ENCODE peak calls at places on chromosomes 5 and 9, in ten cellular contexts. P is H9, F is fibroblast of lung, M is keratinocyte, R is HepG2, Q is IMR-90, H is mammary epithelial cell, T is neural progenitor cell, J is GM23248, A is PC-3. L is an unnamed sample.

GRCh38 chr9:126229501-126229900 is 97.1 kb upstream of the MVB12B start:
- DNase-seq in P (no peak), F (no peak), M (no peak), R (no peak), Q (no peak), H (no peak), T (no peak), J (no peak), A (no peak), L (no peak)

GRCh38 chr5:126972062-126972895 is 58.1 kb downstream of the MARCHF3 start:
- DNase-seq in P (no peak), F (no peak), M (no peak), R (peak), Q (no peak), H (peak), T (no peak), J (no peak), A (no peak), L (no peak)

GRCh38 chr9:79196606-79197005 is 375.2 kb upstream of the TLE4 start:
- DNase-seq in P (no peak), F (peak), M (no peak), R (no peak), Q (peak), H (no peak), T (no peak), J (peak), A (no peak), L (peak)

GRCh38 chr9:99076483-99077171 is 28.3 kb upstream of the TGFBR1 start:
- DNase-seq in P (no peak), F (no peak), M (no peak), R (no peak), Q (no peak), H (no peak), T (no peak), J (no peak), A (no peak), L (no peak)

GRCh38 chr9:117494401-117495130 is 79.7 kb upstream of the ASTN2 start:
- DNase-seq in P (no peak), F (no peak), M (no peak), R (no peak), Q (no peak), H (no peak), T (no peak), J (no peak), A (no peak), L (no peak)

GRCh38 chr5:67073045-67073444 is 123.6 kb downstream of the CD180 start:
- DNase-seq in P (no peak), F (no peak), M (no peak), R (no peak), Q (no peak), H (no peak), T (no peak), J (no peak), A (no peak), L (no peak)

GRCh38 chr5:180172447-180173197 is 36.4 kb downstream of the RASGEF1C start:
- DNase-seq in P (no peak), F (no peak), M (no peak), R (peak), Q (no peak), H (no peak), T (no peak), J (peak), A (no peak), L (no peak)

GRCh38 chr5:172858511-172858989 is 24.5 kb downstream of the ERGIC1 start:
- DNase-seq in P (no peak), F (no peak), M (no peak), R (peak), Q (no peak), H (no peak), T (no peak), J (peak), A (peak), L (no peak)

GRCh38 chr5:154444559-154445421 is 1.0 kb upstream of the SAP30L start:
- DNase-seq in P (peak), F (no peak), M (no peak), R (no peak), Q (no peak), H (peak), T (peak), J (peak), A (peak), L (no peak)

GRCh38 chr9:115030006-115030405 is 88.0 kb downstream of the TNC start:
- DNase-seq in P (no peak), F (no peak), M (no peak), R (no peak), Q (no peak), H (no peak), T (no peak), J (no peak), A (no peak), L (no peak)

GRCh38 chr5:56950626-56951130 is 1.2 kb downstream of the MIER3 start:
- DNase-seq in P (peak), F (peak), M (no peak), R (peak), Q (peak), H (peak), T (peak), J (peak), A (peak), L (peak)

GRCh38 chr5:109479260-109479860 is 69.6 kb upstream of the PJA2 start:
- DNase-seq in P (no peak), F (peak), M (peak), R (peak), Q (peak), H (no peak), T (peak), J (peak), A (peak), L (no peak)

GRCh38 chr9:2158111-2158610 is 143.0 kb downstream of the SMARCA2 start:
- DNase-seq in P (peak), F (peak), M (no peak), R (no peak), Q (peak), H (peak), T (peak), J (peak), A (peak), L (peak)

GRCh38 chr9:103798620-103799019 is 295.5 kb upstream of the SMC2 start:
- DNase-seq in P (no peak), F (peak), M (no peak), R (peak), Q (no peak), H (peak), T (no peak), J (peak), A (peak), L (peak)

GRCh38 chr9:109101810-109102209 is 17.9 kb downstream of the TMEM245 start:
- DNase-seq in P (no peak), F (peak), M (no peak), R (no peak), Q (peak), H (peak), T (no peak), J (peak), A (peak), L (peak)

GRCh38 chr5:16894236-16895057 is 41.6 kb downstream of the MYO10 start:
- DNase-seq in P (no peak), F (peak), M (peak), R (peak), Q (peak), H (peak), T (peak), J (peak), A (peak), L (peak)

GRCh38 chr5:151205411-151205810 is 18.5 kb downstream of the CCDC69 start:
- DNase-seq in P (no peak), F (no peak), M (no peak), R (no peak), Q (no peak), H (no peak), T (no peak), J (no peak), A (no peak), L (no peak)

GRCh38 chr5:148382961-148383360 is 797 bp upstream of the FBXO38 start:
- DNase-seq in P (no peak), F (no peak), M (no peak), R (no peak), Q (no peak), H (peak), T (no peak), J (no peak), A (peak), L (no peak)

GRCh38 chr9:84953797-84954695 is 284.5 kb downstream of the NTRK2 start:
- DNase-seq in P (peak), F (peak), M (peak), R (peak), Q (peak), H (peak), T (peak), J (peak), A (peak), L (peak)

GRCh38 chr5:154198611-154199230 is 8.2 kb downstream of the GALNT10 start:
- DNase-seq in P (no peak), F (peak), M (no peak), R (peak), Q (peak), H (peak), T (no peak), J (peak), A (peak), L (peak)

GRCh38 chr5:173500213-173500560 is 116.3 kb downstream of the BOD1 start:
- DNase-seq in P (no peak), F (no peak), M (no peak), R (no peak), Q (no peak), H (no peak), T (no peak), J (no peak), A (no peak), L (no peak)

GRCh38 chr9:98231770-98232478 is 23.5 kb downstream of the TBC1D2 start:
- DNase-seq in P (no peak), F (peak), M (no peak), R (no peak), Q (peak), H (peak), T (no peak), J (peak), A (peak), L (peak)

GRCh38 chr5:151772029-151772867 is 494 bp downstream of the G3BP1 start:
- DNase-seq in P (peak), F (peak), M (no peak), R (peak), Q (no peak), H (peak), T (peak), J (peak), A (no peak), L (peak)

GRCh38 chr9:34540826-34541225 is 18.0 kb upstream of the ENHO start:
- DNase-seq in P (no peak), F (peak), M (no peak), R (no peak), Q (peak), H (peak), T (no peak), J (peak), A (peak), L (peak)

GRCh38 chr5:31036407-31036806 is 157.1 kb upstream of the CDH6 start:
- DNase-seq in P (no peak), F (peak), M (no peak), R (no peak), Q (peak), H (no peak), T (no peak), J (peak), A (peak), L (peak)

GRCh38 chr5:52743970-52744369 is 43.7 kb upstream of the ITGA1 start:
- DNase-seq in P (no peak), F (peak), M (no peak), R (no peak), Q (peak), H (peak), T (no peak), J (peak), A (no peak), L (peak)

GRCh38 chr5:9170026-9170425 is 375.8 kb downstream of the SEMA5A start:
- DNase-seq in P (no peak), F (peak), M (no peak), R (no peak), Q (peak), H (no peak), T (no peak), J (peak), A (peak), L (peak)

GRCh38 chr9:81819859-81820546 is 108.2 kb upstream of the SPATA31D4 start:
- DNase-seq in P (peak), F (peak), M (no peak), R (no peak), Q (peak), H (no peak), T (peak), J (peak), A (no peak), L (peak)

GRCh38 chr9:91781116-91781515 is 168.9 kb downstream of the ROR2 start:
- DNase-seq in P (no peak), F (no peak), M (no peak), R (no peak), Q (no peak), H (no peak), T (no peak), J (no peak), A (no peak), L (no peak)

GRCh38 chr5:103260951-103261350 is 2.4 kb downstream of the MACIR start:
- DNase-seq in P (no peak), F (no peak), M (no peak), R (no peak), Q (no peak), H (no peak), T (no peak), J (no peak), A (no peak), L (no peak)

GRCh38 chr9:28547469-28547981 is 974.2 kb upstream of the C9orf72 start:
- DNase-seq in P (no peak), F (no peak), M (no peak), R (no peak), Q (no peak), H (peak), T (no peak), J (no peak), A (peak), L (no peak)

GRCh38 chr9:135858491-135859185 is 48.7 kb downstream of the CAMSAP1 start:
- DNase-seq in P (no peak), F (peak), M (no peak), R (no peak), Q (peak), H (peak), T (no peak), J (peak), A (peak), L (peak)

GRCh38 chr9:135857843-135858242 is 49.5 kb downstream of the CAMSAP1 start:
- DNase-seq in P (no peak), F (peak), M (no peak), R (no peak), Q (no peak), H (no peak), T (no peak), J (peak), A (no peak), L (no peak)

GRCh38 chr9:135862781-135863180 is 44.6 kb downstream of the CAMSAP1 start:
- DNase-seq in P (no peak), F (no peak), M (no peak), R (no peak), Q (no peak), H (no peak), T (no peak), J (no peak), A (no peak), L (no peak)

GRCh38 chr9:135851748-135852147 is 55.6 kb downstream of the CAMSAP1 start:
- DNase-seq in P (no peak), F (no peak), M (no peak), R (no peak), Q (no peak), H (no peak), T (no peak), J (no peak), A (no peak), L (no peak)

GRCh38 chr9:135857371-135857786 is 50.0 kb downstream of the CAMSAP1 start:
- DNase-seq in P (no peak), F (peak), M (no peak), R (no peak), Q (peak), H (peak), T (no peak), J (peak), A (peak), L (peak)
- H3K4me2 ChIP-seq in P (no peak), F (peak), M (no peak), R (no peak), Q (peak), H (no peak), T (no peak), J (no peak), A (peak), L (peak)

GRCh38 chr5:168713051-168713450 is 133.9 kb upstream of the PANK3 start:
- DNase-seq in P (no peak), F (peak), M (peak), R (no peak), Q (no peak), H (no peak), T (no peak), J (peak), A (no peak), L (no peak)
- H3K9ac ChIP-seq in P (no peak), F (no peak), M (no peak), R (no peak), Q (no peak), H (no peak), T (no peak), J (peak), A (no peak), L (peak)

GRCh38 chr5:74042559-74043357 is 416.8 kb downstream of the ARHGEF28 start:
- DNase-seq in P (no peak), F (peak), M (no peak), R (no peak), Q (peak), H (peak), T (no peak), J (peak), A (peak), L (peak)

GRCh38 chr5:74040811-74041491 is 415.0 kb downstream of the ARHGEF28 start:
- DNase-seq in P (no peak), F (peak), M (no peak), R (no peak), Q (no peak), H (peak), T (no peak), J (peak), A (peak), L (peak)

GRCh38 chr5:74035521-74035937 is 409.5 kb downstream of the ARHGEF28 start:
- DNase-seq in P (peak), F (peak), M (no peak), R (peak), Q (peak), H (peak), T (no peak), J (peak), A (peak), L (peak)

GRCh38 chr5:74041913-74042312 is 415.9 kb downstream of the ARHGEF28 start:
- DNase-seq in P (no peak), F (no peak), M (no peak), R (no peak), Q (no peak), H (no peak), T (no peak), J (peak), A (no peak), L (no peak)

GRCh38 chr5:74040065-74040551 is 414.1 kb downstream of the ARHGEF28 start:
- DNase-seq in P (no peak), F (peak), M (no peak), R (no peak), Q (peak), H (peak), T (no peak), J (peak), A (peak), L (peak)
- H3K4me2 ChIP-seq in P (no peak), F (no peak), M (peak), R (no peak), Q (no peak), H (peak), T (no peak), J (peak), A (no peak), L (peak)

DNA sequence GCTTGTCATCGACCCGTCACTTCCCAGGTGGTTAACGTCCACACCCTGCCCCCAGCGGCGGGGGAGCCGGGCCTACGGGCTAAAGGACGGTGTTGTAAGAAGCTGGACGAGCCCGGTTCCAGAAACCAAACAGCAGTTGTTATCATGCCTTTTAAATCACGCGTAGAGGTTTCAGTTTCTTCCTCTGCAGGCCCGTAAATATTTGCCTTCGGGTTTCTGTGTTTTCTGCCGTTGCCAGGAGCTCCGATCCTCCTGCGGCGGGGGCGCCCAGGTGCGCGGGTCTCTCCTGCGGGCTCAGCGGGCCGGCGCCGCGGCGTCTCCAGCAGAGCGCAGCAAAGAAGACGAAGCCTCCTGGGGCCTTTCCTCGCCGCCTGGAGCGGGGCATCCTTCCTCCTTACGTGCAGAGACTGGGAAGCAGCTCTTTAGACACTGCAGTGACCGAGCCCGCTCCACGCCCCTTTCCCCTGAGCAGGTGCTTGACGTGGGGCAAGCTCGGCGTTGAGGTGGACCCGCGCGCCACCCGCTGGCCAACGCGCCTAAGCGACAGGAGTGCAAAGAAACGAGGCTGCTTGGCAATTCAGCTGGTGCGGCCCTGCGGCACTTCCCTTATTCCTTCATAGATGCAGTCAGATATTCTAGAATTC is 21.8 kb upstream of the TTC1 start:
- DNase-seq in P (peak), F (peak), M (no peak), R (peak), Q (peak), H (peak), T (peak), J (peak), A (peak), L (peak)
- H3K9ac ChIP-seq in P (peak), F (no peak), M (peak), R (peak), Q (no peak), H (no peak), T (no peak), J (no peak), A (peak), L (no peak)

GRCh38 chr9:131744171-131744714 is 4.4 kb upstream of the RAPGEF1 start:
- DNase-seq in P (no peak), F (peak), M (peak), R (peak), Q (peak), H (peak), T (no peak), J (peak), A (no peak), L (peak)

GRCh38 chr9:131747352-131747751 is 7.5 kb upstream of the RAPGEF1 start:
- DNase-seq in P (no peak), F (peak), M (no peak), R (peak), Q (peak), H (peak), T (peak), J (peak), A (peak), L (peak)

GRCh38 chr9:131743501-131743900 is 3.6 kb upstream of the RAPGEF1 start:
- DNase-seq in P (no peak), F (no peak), M (peak), R (no peak), Q (no peak), H (no peak), T (no peak), J (peak), A (no peak), L (no peak)

GRCh38 chr9:131745611-131746010 is 5.7 kb upstream of the RAPGEF1 start:
- DNase-seq in P (no peak), F (no peak), M (no peak), R (no peak), Q (no peak), H (no peak), T (no peak), J (no peak), A (no peak), L (no peak)

DNA sequence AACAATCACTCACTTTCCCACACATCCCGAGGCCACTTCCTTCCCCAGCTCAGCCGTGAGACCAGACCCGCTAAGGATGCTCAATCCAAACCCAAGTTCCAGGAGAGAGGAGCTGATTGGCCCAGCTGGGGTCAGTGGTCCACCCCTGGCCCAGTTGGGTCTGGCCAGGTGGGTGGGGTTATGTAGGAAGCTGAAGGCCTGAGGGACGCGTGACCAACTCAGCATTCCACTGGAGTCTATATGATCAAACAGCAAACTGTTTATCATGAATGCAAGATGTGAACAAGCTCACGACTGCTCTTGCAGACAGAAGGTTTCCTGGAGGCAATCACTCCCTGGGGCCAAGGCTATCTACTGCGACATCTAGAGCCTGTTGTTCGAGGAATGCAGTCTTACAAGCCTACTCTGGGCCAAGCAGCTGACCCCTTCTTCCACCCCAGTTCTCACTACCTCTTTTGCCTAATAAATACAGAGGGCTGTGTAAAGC is 4.9 kb upstream of the RAPGEF1 start:
- DNase-seq in P (no peak), F (no peak), M (no peak), R (no peak), Q (no peak), H (no peak), T (no peak), J (no peak), A (no peak), L (no peak)
- H3K4me2 ChIP-seq in P (no peak), F (no peak), M (peak), R (peak), Q (no peak), H (no peak), T (no peak), J (no peak), A (no peak), L (no peak)

L was measured in astrocyte.